ENCODE peak calls at places on chromosomes 7 and 10, in six cellular contexts. A is testis, U is HepG2, X is spleen, E is gastrocnemius medialis, Y is tibial nerve. K is an unnamed sample.

GRCh38 chr7:80070391-80070790 is 64.2 kb upstream of the GNAI1 start:
- DNase-seq in A (no peak), U (no peak), X (no peak), E (no peak), Y (no peak), K (no peak)

GRCh38 chr10:30080161-30080560 is 20.8 kb upstream of the JCAD start:
- DNase-seq in A (no peak), U (no peak), X (no peak), E (no peak), Y (no peak), K (no peak)

GRCh38 chr7:42611961-42612360 is 299.9 kb downstream of the C7orf25 start:
- DNase-seq in A (no peak), U (no peak), X (no peak), E (no peak), Y (no peak), K (no peak)

GRCh38 chr7:137393570-137393969 is 50.0 kb upstream of the PTN start:
- DNase-seq in A (no peak), U (no peak), X (no peak), E (no peak), Y (no peak), K (no peak)

GRCh38 chr7:38630720-38631673 is at the start of gene AMPH:
- DNase-seq in A (peak), U (no peak), X (peak), E (peak), Y (no peak), K (peak)

GRCh38 chr10:43396928-43397624 is 11.9 kb downstream of the HNRNPF start:
- DNase-seq in A (peak), U (peak), X (peak), E (peak), Y (peak), K (peak)

GRCh38 chr7:69674701-69675182 is 76.5 kb downstream of the AUTS2 start:
- DNase-seq in A (no peak), U (no peak), X (no peak), E (no peak), Y (no peak), K (no peak)

GRCh38 chr7:130009848-130010688 is 41.1 kb downstream of the ZC3HC1 start:
- DNase-seq in A (no peak), U (peak), X (peak), E (peak), Y (no peak), K (no peak)

GRCh38 chr7:105531797-105532671 is at the start of gene RINT1:
- DNase-seq in A (peak), U (peak), X (peak), E (peak), Y (peak), K (peak)
- TF ChIP-seq POLR2A in A (no peak), U (peak), X (peak), E (peak), Y (peak), K (peak)

DNA sequence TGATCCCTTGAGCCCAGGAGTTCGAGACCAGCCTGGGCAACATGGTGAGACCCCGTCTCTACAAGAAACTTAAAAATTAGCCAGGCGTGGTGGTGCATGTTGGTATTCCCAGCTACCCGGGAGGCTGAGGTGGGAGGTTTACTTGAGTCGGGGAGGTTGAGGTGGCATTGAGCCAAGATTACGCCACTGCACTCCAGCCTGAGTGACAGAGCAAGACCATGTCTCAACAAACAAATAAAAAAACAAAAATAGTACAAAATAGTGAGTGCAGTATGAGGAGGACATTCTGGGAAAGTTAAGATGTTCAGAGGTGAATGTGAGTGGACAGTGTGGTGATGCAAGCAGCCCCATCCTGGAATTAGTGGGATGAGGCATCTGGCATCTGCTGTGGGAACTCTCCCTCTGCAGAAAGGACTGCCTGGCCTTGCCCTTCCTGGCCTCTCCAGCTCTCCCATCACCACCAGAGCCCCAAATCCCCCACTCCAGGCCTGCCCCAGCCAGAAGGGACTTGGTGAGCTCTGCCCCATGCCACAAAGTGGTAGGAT is 96.6 kb upstream of the PARD3 start:
- DNase-seq in A (no peak), U (no peak), X (peak), E (no peak), Y (no peak), K (no peak)
- TF ChIP-seq POLR2A in A (no peak), U (no peak), X (no peak), E (no peak), Y (no peak), K (no peak)

DNA sequence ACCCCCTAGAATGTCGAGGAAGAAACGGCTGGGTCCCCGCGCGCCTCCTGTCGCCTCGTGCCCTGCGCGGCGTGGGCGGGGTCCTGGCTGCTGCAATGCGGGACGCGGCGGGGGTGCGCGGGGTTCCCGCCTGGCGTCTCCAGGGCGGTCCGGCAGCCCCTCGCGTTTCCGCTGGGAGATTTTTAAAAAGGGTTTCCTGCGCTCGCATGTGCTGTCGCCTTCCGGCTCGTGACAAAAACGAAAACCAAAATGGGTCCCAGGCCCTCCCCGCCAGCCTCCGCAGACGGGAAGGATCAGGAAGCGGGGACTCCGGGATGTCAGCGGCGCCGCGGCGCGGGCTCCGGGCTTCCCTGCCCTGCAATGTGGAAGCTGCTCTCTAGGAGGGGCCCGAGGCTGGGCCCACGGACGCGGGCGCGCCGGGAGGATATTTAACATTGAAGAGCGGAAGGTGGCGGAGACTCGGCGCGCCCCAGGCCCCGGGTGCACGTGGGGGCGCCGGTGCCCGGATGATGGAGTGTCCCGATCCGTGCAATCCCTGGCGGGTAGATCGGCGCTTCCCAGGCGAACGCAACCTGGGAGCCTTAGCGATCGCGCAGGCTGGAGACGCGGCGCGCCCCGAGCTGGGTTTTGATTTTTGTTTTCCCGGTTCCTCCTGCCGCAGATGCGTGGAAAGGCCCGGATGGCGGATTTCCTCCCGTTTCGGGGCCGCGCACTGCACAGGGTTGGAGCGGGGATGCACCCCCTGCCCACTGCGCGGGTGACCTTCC is 1.0 kb downstream of the PFKP start:
- DNase-seq in A (peak), U (no peak), X (peak), E (peak), Y (peak), K (peak)
- TF ChIP-seq POLR2A in A (no peak), U (no peak), X (no peak), E (no peak), Y (peak), K (no peak)

GRCh38 chr7:79051915-79052314 is 401.6 kb downstream of the MAGI2 start:
- DNase-seq in A (no peak), U (no peak), X (no peak), E (no peak), Y (no peak), K (no peak)

GRCh38 chr7:79046061-79046460 is 407.4 kb downstream of the MAGI2 start:
- DNase-seq in A (no peak), U (no peak), X (no peak), E (no peak), Y (no peak), K (no peak)

GRCh38 chr7:79055722-79056415 is 397.6 kb downstream of the MAGI2 start:
- DNase-seq in A (peak), U (peak), X (no peak), E (no peak), Y (no peak), K (no peak)

GRCh38 chr7:79050592-79050991 is 402.9 kb downstream of the MAGI2 start:
- DNase-seq in A (peak), U (no peak), X (no peak), E (no peak), Y (no peak), K (no peak)
- TF ChIP-seq POLR2A in A (no peak), U (no peak), X (no peak), E (no peak), Y (no peak), K (no peak)

GRCh38 chr7:124058515-124058914 is 25.6 kb upstream of the TMEM229A start:
- DNase-seq in A (no peak), U (no peak), X (no peak), E (no peak), Y (no peak), K (no peak)
- TF ChIP-seq POLR2A in A (no peak), U (no peak), X (no peak), E (no peak), Y (no peak), K (no peak)